ENCODE peak calls at places on chromosomes 4 and X, in six cellular contexts. X is IMR-90, J is caudate nucleus, M is testis, E is substantia nigra, S is small intestine. A is an unnamed sample.

GRCh38 chrX:44731160-44731559 is 112.7 kb upstream of the DUSP21 start:
- DNase-seq in X (peak; percentile 20), J (no peak), M (no peak), E (no peak), S (no peak), A (no peak)

GRCh38 chr4:158042591-158043030 is 130.2 kb downstream of the GASK1B start:
- DNase-seq in X (peak; percentile 54), J (no peak), M (no peak), E (no peak), S (no peak), A (no peak)

GRCh38 chr4:180578175-180578574 is 1665.0 kb upstream of the TENM3 start:
- DNase-seq in X (no peak), J (no peak), M (no peak), E (no peak), S (no peak), A (no peak)

GRCh38 chr4:70544279-70544870 is 26.0 kb downstream of the AMTN start:
- DNase-seq in X (peak; percentile 10), J (no peak), M (no peak), E (no peak), S (peak; percentile 12), A (no peak)

GRCh38 chrX:12771445-12772069 is 19.7 kb upstream of the PRPS2 start:
- DNase-seq in X (peak; percentile 31), J (no peak), M (peak; percentile 62), E (peak; percentile 0), S (peak; percentile 51), A (peak; percentile 78)

GRCh38 chrX:100874240-100874798 is at the start of gene NOX1:
- DNase-seq in X (peak; percentile 13), J (no peak), M (no peak), E (no peak), S (no peak), A (no peak)

GRCh38 chr4:167290684-167291083 is 56.4 kb upstream of the SPOCK3 start:
- DNase-seq in X (no peak), J (no peak), M (no peak), E (no peak), S (no peak), A (no peak)

GRCh38 chr4:136713140-136713539 is 819.2 kb downstream of the PCDH18 start:
- DNase-seq in X (peak; percentile 66), J (no peak), M (no peak), E (no peak), S (no peak), A (no peak)

GRCh38 chr4:158581161-158581560 is 59.5 kb downstream of the RXFP1 start:
- DNase-seq in X (peak; percentile 41), J (no peak), M (no peak), E (no peak), S (no peak), A (no peak)

GRCh38 chrX:22365460-22365859 is 92.7 kb downstream of the CBLL2 start:
- DNase-seq in X (peak; percentile 91), J (no peak), M (no peak), E (no peak), S (no peak), A (no peak)

GRCh38 chr4:172547724-172548123 is 620.9 kb upstream of the GALNT7 start:
- DNase-seq in X (no peak), J (no peak), M (no peak), E (no peak), S (no peak), A (no peak)

GRCh38 chr4:169040559-169041261 is 30.7 kb upstream of the CBR4 start:
- DNase-seq in X (no peak), J (no peak), M (no peak), E (no peak), S (peak; percentile 56), A (no peak)

GRCh38 chr4:47744253-47744652 is 93.6 kb downstream of the CORIN start:
- DNase-seq in X (no peak), J (no peak), M (no peak), E (no peak), S (no peak), A (no peak)

GRCh38 chrX:32571579-32571978 is 639.8 kb downstream of the DMD start:
- DNase-seq in X (peak; percentile 13), J (no peak), M (no peak), E (no peak), S (no peak), A (no peak)

GRCh38 chr4:110663738-110664444 is 41.0 kb upstream of the PITX2 start:
- DNase-seq in X (peak; percentile 75), J (no peak), M (no peak), E (no peak), S (peak; percentile 16), A (no peak)

GRCh38 chr4:114495471-114495928 is 103.1 kb upstream of the UGT8 start:
- DNase-seq in X (no peak), J (no peak), M (peak; percentile 22), E (no peak), S (no peak), A (no peak)

DNA sequence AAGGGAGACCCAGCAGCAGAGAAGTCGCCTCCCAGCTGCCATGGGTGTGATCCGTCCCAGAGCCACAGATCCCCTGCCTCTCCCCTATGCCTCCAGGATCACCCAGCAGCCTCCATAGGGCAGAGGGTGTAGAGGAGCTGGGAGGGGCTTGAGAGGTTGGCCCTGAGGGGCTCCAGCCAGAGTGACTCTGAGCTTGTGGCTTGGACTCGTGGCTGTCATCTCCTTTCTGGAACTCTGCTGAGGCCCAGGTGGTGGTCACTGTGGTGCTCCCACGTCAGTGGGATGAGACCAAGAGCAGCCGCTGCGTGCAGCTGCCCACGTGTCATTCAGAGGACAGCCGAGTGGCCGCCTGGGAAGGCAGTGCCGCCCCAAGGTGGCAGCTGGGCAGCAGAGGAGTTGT is 4.2 kb downstream of the TACC3 start:
- DNase-seq in X (no peak), J (no peak), M (no peak), E (no peak), S (no peak), A (peak; percentile 63)
- H3K27ac ChIP-seq in X (no peak overlapping the region), J (no peak overlapping the region), M (no peak overlapping the region), E (no peak overlapping the region), S (no peak overlapping the region), A (no peak overlapping the region)

GRCh38 chr4:185718578-185719492 is 93.2 kb downstream of the SORBS2 start:
- DNase-seq in X (no peak), J (no peak), M (no peak), E (no peak), S (no peak), A (no peak)
- H3K27ac ChIP-seq in X (no peak overlapping the region), J (peak overlapping the region; percentile 52), M (no peak overlapping the region), E (no peak overlapping the region), S (no peak overlapping the region), A (no peak overlapping the region)

GRCh38 chr4:39987505-39987904 is 9.8 kb upstream of the PDS5A start:
- DNase-seq in X (no peak), J (no peak), M (no peak), E (no peak), S (no peak), A (no peak)
- H3K27ac ChIP-seq in X (no peak overlapping the region), J (no peak overlapping the region), M (no peak overlapping the region), E (no peak overlapping the region), S (no peak overlapping the region), A (no peak overlapping the region)

DNA sequence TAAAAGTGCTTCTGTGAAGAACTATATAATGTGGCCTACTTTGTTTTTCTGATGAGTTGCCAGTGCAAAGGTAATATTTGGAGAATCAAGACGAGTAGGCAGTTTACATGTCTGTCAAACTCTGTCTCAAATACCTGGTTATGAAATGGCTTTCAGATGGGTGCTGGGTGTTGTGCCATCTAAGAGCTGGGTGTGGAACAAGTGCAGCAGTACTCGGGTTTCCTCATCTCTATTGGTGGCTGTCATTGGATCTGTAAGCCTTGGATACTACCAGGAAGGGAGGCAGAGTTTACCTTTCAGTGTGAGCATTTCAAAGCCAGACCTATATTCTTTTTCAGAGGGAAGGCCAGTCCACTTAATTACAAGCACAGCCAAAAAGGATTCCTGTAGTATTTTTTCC is 37.2 kb downstream of the MTM1 start:
- DNase-seq in X (no peak), J (no peak), M (no peak), E (no peak), S (no peak), A (no peak)
- H3K27ac ChIP-seq in X (no peak overlapping the region), J (no peak overlapping the region), M (no peak overlapping the region), E (no peak overlapping the region), S (no peak overlapping the region), A (no peak overlapping the region)

DNA sequence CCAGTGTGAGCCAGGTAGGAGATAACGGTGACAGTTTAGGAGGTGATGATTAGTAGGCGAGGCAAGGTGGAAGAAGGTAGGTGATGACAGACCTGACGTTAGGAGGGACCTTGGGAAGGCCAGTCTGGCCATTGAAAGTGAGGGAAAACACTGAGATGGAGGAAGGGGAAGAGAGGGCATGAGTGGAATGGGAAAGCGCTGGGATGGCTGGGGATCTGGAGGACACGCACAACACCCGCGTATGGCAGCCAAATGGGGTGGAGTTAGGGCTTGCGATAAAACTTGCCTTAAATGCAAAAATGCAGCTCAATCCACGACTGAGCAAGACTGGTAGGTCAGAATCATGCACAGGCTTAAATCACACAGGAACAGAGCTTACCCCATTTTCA is 598 bp upstream of the CDKL2 start:
- DNase-seq in X (no peak), J (no peak), M (no peak), E (no peak), S (no peak), A (no peak)
- H3K27ac ChIP-seq in X (no peak overlapping the region), J (peak overlapping the region; percentile 52), M (no peak overlapping the region), E (peak overlapping the region; percentile 24), S (no peak overlapping the region), A (no peak overlapping the region)

GRCh38 chr4:7811536-7812190 is 128.0 kb downstream of the AFAP1 start:
- DNase-seq in X (peak; percentile 95), J (no peak), M (no peak), E (no peak), S (no peak), A (no peak)

GRCh38 chr4:7812191-7812860 is 127.3 kb downstream of the AFAP1 start:
- DNase-seq in X (peak; percentile 56), J (no peak), M (no peak), E (no peak), S (no peak), A (no peak)

GRCh38 chr4:7812921-7813320 is 126.7 kb downstream of the AFAP1 start:
- DNase-seq in X (no peak), J (no peak), M (no peak), E (no peak), S (no peak), A (no peak)

GRCh38 chr4:7808752-7809151 is 130.9 kb downstream of the AFAP1 start:
- DNase-seq in X (peak; percentile 93), J (no peak), M (no peak), E (no peak), S (no peak), A (no peak)

DNA sequence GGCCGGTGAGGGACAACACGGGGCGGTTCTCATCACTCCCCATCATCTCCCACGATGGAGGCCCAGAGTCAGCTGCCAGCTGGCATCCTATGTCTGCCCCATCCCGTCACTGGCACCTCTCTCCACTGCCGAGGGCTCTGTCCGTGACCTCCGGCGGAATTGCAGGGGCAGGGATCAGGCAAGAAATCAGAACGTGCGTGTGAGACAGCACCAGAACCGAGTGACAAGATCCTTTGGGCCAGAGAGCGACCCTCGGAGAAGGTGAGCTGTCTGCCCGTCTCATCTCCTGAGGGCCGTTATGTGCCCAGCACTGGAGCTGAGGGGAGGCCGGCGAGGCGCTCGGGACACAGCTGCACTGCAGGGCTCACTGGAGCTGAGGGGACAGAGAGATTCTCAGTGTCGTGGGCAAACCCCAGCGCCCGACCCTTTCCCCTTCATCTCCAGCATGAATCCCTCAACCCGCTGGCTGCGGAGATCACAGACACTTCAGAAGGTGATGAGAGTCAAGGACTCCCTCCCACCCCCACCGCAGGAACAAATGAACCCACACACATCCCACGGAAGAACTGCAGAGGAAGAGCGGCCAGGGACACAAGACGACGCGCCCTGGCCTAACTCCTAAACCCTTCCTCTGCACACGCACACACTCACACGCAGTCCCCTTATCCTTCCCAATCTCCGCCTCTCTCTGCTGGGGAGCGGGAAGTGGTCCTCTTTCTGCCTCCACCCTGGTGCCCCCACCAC is 128.7 kb downstream of the AFAP1 start:
- DNase-seq in X (no peak), J (no peak), M (no peak), E (no peak), S (no peak), A (no peak)
- H3K27ac ChIP-seq in X (peak overlapping the region; percentile 96), J (no peak overlapping the region), M (no peak overlapping the region), E (no peak overlapping the region), S (no peak overlapping the region), A (no peak overlapping the region)

GRCh38 chr4:154560824-154561231 is 2.0 kb upstream of the FGB start:
- DNase-seq in X (peak; percentile 55), J (no peak), M (no peak), E (no peak), S (no peak), A (no peak)
- H3K27ac ChIP-seq in X (no peak overlapping the region), J (no peak overlapping the region), M (no peak overlapping the region), E (no peak overlapping the region), S (no peak overlapping the region), A (no peak overlapping the region)